ENCODE peak calls at places on chromosomes 2 and 18, in four cellular contexts. U, V, N and S are unnamed samples.

GRCh38 chr2:205864511-205864910 is 182.2 kb downstream of the NRP2 start:
- DNase-seq in N (no peak), U (no peak), V (peak; percentile 49), S (no peak)

GRCh38 chr18:8496186-8496585 is 113.1 kb upstream of the RAB12 start:
- DNase-seq in N (no peak), U (no peak), V (peak; percentile 37), S (no peak)

GRCh38 chr2:45128580-45128997 is 119.3 kb upstream of the SIX2 start:
- DNase-seq in U (no peak), N (peak; percentile 94), V (peak; percentile 92), S (peak; percentile 3)

GRCh38 chr2:216923706-216924105 is 63.8 kb upstream of the TNP1 start:
- DNase-seq in N (no peak), V (no peak), U (no peak), S (no peak)

GRCh38 chr18:9827856-9828793 is 57.6 kb upstream of the TXNDC2 start:
- DNase-seq in N (peak; percentile 90), U (peak; percentile 95), V (peak; percentile 99), S (peak; percentile 93)

GRCh38 chr2:107094450-107094986 is 208.6 kb upstream of the ST6GAL2 start:
- DNase-seq in N (no peak), V (no peak), U (no peak), S (no peak)

GRCh38 chr18:23803755-23804154 is 114.5 kb downstream of the LAMA3 start:
- DNase-seq in N (no peak), U (no peak), V (no peak), S (no peak)

GRCh38 chr2:119066272-119066804 is 92.2 kb downstream of the C1QL2 start:
- DNase-seq in U (no peak), N (peak; percentile 66), V (no peak), S (peak; percentile 39)

GRCh38 chr2:130388221-130388907 is 32.5 kb downstream of the PTPN18 start:
- DNase-seq in U (no peak), V (no peak), N (no peak), S (no peak)

GRCh38 chr2:171958475-171958874 is 36.2 kb downstream of the HAT1 start:
- DNase-seq in U (peak; percentile 24), V (peak; percentile 58), N (peak; percentile 37), S (no peak)

GRCh38 chr2:224178085-224178484 is 139.0 kb upstream of the SERPINE2 start:
- DNase-seq in U (no peak), V (peak; percentile 75), N (no peak), S (peak; percentile 40)

GRCh38 chr2:23065936-23066335 is 319.0 kb upstream of the KLHL29 start:
- DNase-seq in N (no peak), U (no peak), V (no peak), S (no peak)

GRCh38 chr2:1421731-1422130 is 8.5 kb downstream of the TPO start:
- DNase-seq in U (no peak), V (no peak), N (no peak), S (no peak)